ENCODE peak calls at places on chromosomes 13 and 19, in four cellular contexts. R is SK-N-SH, Y is HepG2, C is K562. L is an unnamed sample.

GRCh38 chr13:42039457-42039945 is 8.9 kb upstream of the DGKH start:
- DNase-seq in R (peak; percentile 24), Y (no peak), C (peak; percentile 30), L (no peak)

GRCh38 chr13:41352935-41353801 is 42.1 kb downstream of the NAA16 start:
- DNase-seq in R (peak; percentile 55), Y (peak; percentile 35), C (peak; percentile 32), L (no peak)

GRCh38 chr13:41973247-41973741 is 12.4 kb upstream of the VWA8 start:
- DNase-seq in R (no peak), Y (no peak), C (no peak), L (peak; percentile 44)

GRCh38 chr19:55611300-55611982 is 6.0 kb downstream of the ZNF865 start:
- DNase-seq in R (peak; percentile 9), Y (no peak), C (no peak), L (no peak)

GRCh38 chr13:93364166-93364565 is 137.6 kb downstream of the GPC6 start:
- DNase-seq in R (no peak), Y (no peak), C (no peak), L (no peak)

GRCh38 chr19:31015778-31016177 is 333.5 kb downstream of the TSHZ3 start:
- DNase-seq in R (no peak), Y (no peak), C (no peak), L (no peak)

GRCh38 chr19:46423194-46423593 is 5.5 kb downstream of the PNMA8C start:
- DNase-seq in R (no peak), Y (no peak), C (no peak), L (no peak)

GRCh38 chr13:98199480-98199879 is 22.4 kb upstream of the RNF113B start:
- DNase-seq in R (no peak), Y (peak; percentile 77), C (no peak), L (no peak)

GRCh38 chr19:6765738-6766356 is 1.4 kb downstream of the SH2D3A start:
- DNase-seq in R (no peak), Y (peak; percentile 19), C (no peak), L (peak; percentile 90)

GRCh38 chr19:18160792-18161690 is 8.1 kb downstream of the PIK3R2 start:
- DNase-seq in R (peak; percentile 97), Y (peak; percentile 43), C (peak; percentile 85), L (peak; percentile 77)

GRCh38 chr13:51804295-51805172 is 571 bp upstream of the DHRS12 start:
- DNase-seq in R (peak; percentile 47), Y (no peak), C (peak; percentile 15), L (no peak)

GRCh38 chr19:12828494-12828893 is 5.9 kb downstream of the RTBDN start:
- DNase-seq in R (peak; percentile 92), Y (peak; percentile 40), C (peak; percentile 74), L (peak; percentile 91)

GRCh38 chr13:34847751-34848150 is 94.3 kb upstream of the NBEA start:
- DNase-seq in R (no peak), Y (no peak), C (no peak), L (no peak)

GRCh38 chr19:4350726-4351125 is 7.4 kb downstream of the MPND start:
- DNase-seq in R (no peak), Y (no peak), C (no peak), L (no peak)

GRCh38 chr19:17948967-17949930 is 16.4 kb downstream of the CCDC124 start:
- DNase-seq in R (no peak), Y (no peak), C (no peak), L (peak; percentile 45)

GRCh38 chr13:68428292-68428691 is 1198.2 kb upstream of the PCDH9 start:
- DNase-seq in R (no peak), Y (peak; percentile 6), C (no peak), L (no peak)

GRCh38 chr19:51660975-51661600 is 14.5 kb upstream of the SIGLEC14 start:
- DNase-seq in R (peak; percentile 61), Y (peak; percentile 54), C (peak; percentile 91), L (peak; percentile 88)

GRCh38 chr19:12126707-12127106 is 13.4 kb downstream of the ZNF20 start:
- DNase-seq in R (peak; percentile 45), Y (peak; percentile 24), C (peak; percentile 34), L (peak; percentile 22)

GRCh38 chr19:23983406-23983805 is 68.7 kb downstream of the ZNF726 start:
- DNase-seq in R (no peak), Y (no peak), C (no peak), L (no peak)

GRCh38 chr13:33497146-33497845 is 211.7 kb upstream of the STARD13 start:
- DNase-seq in R (no peak), Y (no peak), C (no peak), L (no peak)

GRCh38 chr13:29526741-29527140 is 68.7 kb downstream of the SLC7A1 start:
- DNase-seq in R (no peak), Y (no peak), C (no peak), L (no peak)

GRCh38 chr19:12065100-12065538 is 588 bp downstream of the ZNF844 start:
- DNase-seq in R (no peak), Y (no peak), C (peak; percentile 17), L (no peak)

GRCh38 chr13:24923305-24923640 is 159.3 kb downstream of the RNF17 start:
- DNase-seq in R (peak; percentile 39), Y (no peak), C (peak; percentile 43), L (no peak)

GRCh38 chr13:113821847-113822246 is 42.0 kb downstream of the GAS6 start:
- DNase-seq in R (no peak), Y (no peak), C (no peak), L (no peak)

GRCh38 chr13:36706755-36707154 is 32.9 kb downstream of the SERTM1 start:
- DNase-seq in R (no peak), Y (no peak), C (no peak), L (no peak)

GRCh38 chr13:35684432-35684831 is 207.9 kb upstream of the MAB21L1 start:
- DNase-seq in R (no peak), Y (no peak), C (no peak), L (no peak)

GRCh38 chr13:49995535-49996165 is 1.2 kb upstream of the TRIM13 start:
- DNase-seq in R (peak; percentile 9), Y (no peak), C (no peak), L (no peak)

GRCh38 chr19:10027158-10027997 is 14.1 kb downstream of the RDH8 start:
- DNase-seq in R (peak; percentile 96), Y (peak; percentile 82), C (peak; percentile 94), L (peak; percentile 99)

GRCh38 chr13:32316476-32316875 is 1.2 kb downstream of the BRCA2 start:
- DNase-seq in R (no peak), Y (no peak), C (no peak), L (no peak)

GRCh38 chr19:41591951-41592562 is 16.1 kb downstream of the CEACAM21 start:
- DNase-seq in R (no peak), Y (no peak), C (no peak), L (peak; percentile 22)

GRCh38 chr13:42075517-42075916 is 27.1 kb downstream of the DGKH start:
- DNase-seq in R (no peak), Y (no peak), C (no peak), L (no peak)

GRCh38 chr13:45055198-45055901 is 65.0 kb upstream of the GTF2F2 start:
- DNase-seq in R (no peak), Y (no peak), C (no peak), L (no peak)

GRCh38 chr13:77980592-77980991 is 62.0 kb upstream of the EDNRB start:
- DNase-seq in R (no peak), Y (no peak), C (no peak), L (no peak)

GRCh38 chr19:16273005-16273404 is 51.6 kb upstream of the KLF2 start:
- DNase-seq in R (no peak), Y (no peak), C (no peak), L (no peak)
- TF ChIP-seq FOXJ3 in R (no peak), Y (no peak), C (no peak), L (no peak)

GRCh38 chr13:99859178-99860177 is 112.1 kb downstream of the ZIC5 start:
- DNase-seq in R (no peak), Y (no peak), C (no peak), L (no peak)
- TF ChIP-seq FOXJ3 in R (no peak), Y (no peak), C (no peak), L (no peak)

GRCh38 chr13:95073826-95074345 is 227.4 kb downstream of the ABCC4 start:
- DNase-seq in R (no peak), Y (no peak), C (no peak), L (no peak)
- TF ChIP-seq FOXJ3 in R (no peak), Y (no peak), C (no peak), L (no peak)

GRCh38 chr19:43939557-43940260 is 4.6 kb upstream of the ZNF45 start:
- DNase-seq in R (no peak), Y (no peak), C (no peak), L (no peak)

GRCh38 chr19:43934985-43935708 is at the start of gene ZNF45:
- DNase-seq in R (peak; percentile 88), Y (peak; percentile 88), C (peak; percentile 94), L (peak; percentile 83)

GRCh38 chr19:43936219-43936618 is 1.1 kb upstream of the ZNF45 start:
- DNase-seq in R (no peak), Y (no peak), C (peak; percentile 24), L (no peak)

GRCh38 chr19:43928820-43929219 is 6.3 kb downstream of the ZNF45 start:
- DNase-seq in R (no peak), Y (no peak), C (no peak), L (no peak)

DNA sequence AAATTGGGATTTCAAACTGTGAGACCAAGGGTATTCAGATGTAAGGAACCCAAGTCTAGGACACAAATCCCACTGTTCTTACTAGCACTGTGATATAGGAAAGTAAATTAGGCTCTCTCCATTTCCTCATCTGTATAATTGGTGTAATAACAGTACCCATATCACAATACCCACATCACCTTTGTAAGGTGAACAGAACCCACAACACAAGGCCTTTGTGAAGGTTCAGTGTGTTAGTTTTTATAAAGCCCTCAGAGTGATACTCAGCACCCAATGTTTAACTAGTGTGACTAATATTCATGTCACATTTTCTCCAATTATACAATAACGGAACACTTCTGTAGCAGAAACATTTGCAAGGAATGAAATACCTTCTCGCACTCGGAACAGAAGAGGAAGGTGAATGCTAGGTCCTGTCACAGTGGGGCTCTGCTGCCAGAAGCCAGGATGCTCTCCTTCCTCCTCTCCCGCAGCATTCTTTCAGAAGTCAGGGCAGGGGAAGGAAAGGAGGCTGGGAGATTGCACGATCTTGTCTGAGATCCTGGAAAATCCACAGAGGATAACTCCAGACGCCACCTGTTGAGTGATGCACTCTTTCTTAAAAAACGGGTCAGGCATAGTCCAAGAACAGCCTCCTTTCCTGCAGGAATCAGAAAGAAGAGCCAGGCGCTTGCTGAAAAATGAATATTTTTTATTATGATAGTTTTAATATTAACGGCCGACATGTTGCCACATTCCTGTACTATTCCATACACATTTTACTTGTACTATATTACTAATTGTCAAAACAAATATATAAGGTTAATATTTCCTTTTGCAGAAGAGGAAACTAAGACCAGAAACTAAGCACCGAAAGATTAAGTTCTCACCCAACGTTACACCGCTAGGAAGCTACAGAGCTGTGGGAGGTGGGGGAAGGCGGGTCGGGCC is 762 bp downstream of the ZNF45 start:
- DNase-seq in R (peak; percentile 15), Y (no peak), C (peak; percentile 13), L (no peak)
- TF ChIP-seq FOXJ3 in R (no peak), Y (no peak), C (no peak), L (no peak)

GRCh38 chr13:91347212-91347995 is at the start of gene MIR17HG:
- DNase-seq in R (peak; percentile 94), Y (peak; percentile 84), C (peak; percentile 100), L (peak; percentile 88)
- TF ChIP-seq FOXJ3 in R (no peak), Y (no peak), C (no peak), L (no peak)

GRCh38 chr13:105665284-105665683 is 870.2 kb downstream of the EFNB2 start:
- DNase-seq in R (no peak), Y (no peak), C (no peak), L (no peak)
- TF ChIP-seq FOXJ3 in R (no peak), Y (no peak), C (no peak), L (no peak)

GRCh38 chr19:8174706-8175105 is 25.3 kb upstream of the FBN3 start:
- DNase-seq in R (no peak), Y (no peak), C (no peak), L (no peak)
- TF ChIP-seq FOXJ3 in R (no peak), Y (no peak), C (no peak), L (no peak)

L was measured in WTC11.